ENCODE peak calls at places on chromosomes 16 and 17, in four cellular contexts. M is activated CD8-positive, alpha-beta memory T cell treated with anti-CD3 and anti-CD28 coated beads for 48 hours; I is CD8-positive, alpha-beta memory T cell; E is GF-D8. V is an unnamed sample.

GRCh38 chr16:81905277-81905676 is 106.0 kb downstream of the SDR42E1 start:
- DNase-seq in M (no peak), I (no peak), E (no peak), V (no peak)

GRCh38 chr16:89386786-89387185 is 103.6 kb downstream of the ANKRD11 start:
- DNase-seq in M (no peak), I (no peak), E (no peak), V (no peak)

GRCh38 chr16:53666816-53667415 is 36.7 kb downstream of the RPGRIP1L start:
- DNase-seq in M (no peak), I (no peak), E (no peak), V (no peak)

GRCh38 chr16:21162661-21163151 is 4.2 kb downstream of the LDAF1 start:
- DNase-seq in M (no peak), I (no peak), E (no peak), V (no peak)

GRCh38 chr17:30429155-30429554 is 48.1 kb upstream of the GOSR1 start:
- DNase-seq in M (no peak), I (no peak), E (no peak), V (no peak)

GRCh38 chr17:50813583-50813982 is 21.8 kb upstream of the WFIKKN2 start:
- DNase-seq in M (no peak), I (no peak), E (no peak), V (no peak)

GRCh38 chr17:41941158-41941557 is 10.7 kb downstream of the ODAD4 start:
- DNase-seq in M (no peak), I (no peak), E (no peak), V (no peak)

GRCh38 chr16:15874745-15875314 is 13.6 kb downstream of the CEP20 start:
- DNase-seq in M (no peak), I (no peak), E (no peak), V (no peak)

GRCh38 chr16:23514381-23515152 is 4.3 kb upstream of the GGA2 start:
- DNase-seq in M (no peak), I (no peak), E (peak), V (no peak)

GRCh38 chr16:68369697-68370096 is 58.9 kb downstream of the PRMT7 start:
- DNase-seq in M (no peak), I (no peak), E (peak), V (peak)

GRCh38 chr17:27549251-27549919 is 81.6 kb upstream of the LGALS9 start:
- DNase-seq in M (no peak), I (no peak), E (no peak), V (no peak)

GRCh38 chr16:4322121-4323035 is 6.5 kb downstream of the GLIS2 start:
- DNase-seq in M (no peak), I (no peak), E (no peak), V (no peak)

GRCh38 chr17:35640977-35641526 is 53.9 kb downstream of the AP2B1 start:
- DNase-seq in M (no peak), I (no peak), E (no peak), V (no peak)

GRCh38 chr16:1283296-1283695 is 26.1 kb upstream of the UBE2I start:
- DNase-seq in M (no peak), I (no peak), E (no peak), V (no peak)

GRCh38 chr16:58814348-58814801 is 80.3 kb upstream of the GOT2 start:
- DNase-seq in M (peak), I (peak), E (no peak), V (peak)

GRCh38 chr17:57552114-57552601 is 192.9 kb downstream of the CCDC182 start:
- DNase-seq in M (no peak), I (no peak), E (no peak), V (no peak)

GRCh38 chr16:70601576-70602575 is 44.5 kb upstream of the IL34 start:
- DNase-seq in M (no peak), I (no peak), E (no peak), V (no peak)

GRCh38 chr17:57587201-57587870 is 157.8 kb downstream of the CCDC182 start:
- DNase-seq in M (no peak), I (no peak), E (no peak), V (no peak)

GRCh38 chr17:73342057-73342522 is 30.3 kb upstream of the CDC42EP4 start:
- DNase-seq in M (no peak), I (no peak), E (no peak), V (no peak)

GRCh38 chr16:88309905-88310259 is 72.9 kb upstream of the ZNF469 start:
- DNase-seq in M (no peak), I (no peak), E (no peak), V (no peak)

GRCh38 chr17:75346906-75347305 is 57.7 kb upstream of the SLC25A19 start:
- DNase-seq in M (no peak), I (no peak), E (peak), V (no peak)

GRCh38 chr16:81738831-81739496 is 40.1 kb upstream of the PLCG2 start:
- DNase-seq in M (no peak), I (no peak), E (peak), V (peak)

GRCh38 chr17:71441098-71441497 is 679.7 kb upstream of the SOX9 start:
- DNase-seq in M (no peak), I (no peak), E (no peak), V (no peak)

GRCh38 chr17:35256629-35257028 is 13.8 kb downstream of the SLFN5 start:
- DNase-seq in M (no peak), I (no peak), E (no peak), V (no peak)

GRCh38 chr16:10665166-10665565 is 29.6 kb downstream of the TEKT5 start:
- DNase-seq in M (no peak), I (no peak), E (no peak), V (no peak)

GRCh38 chr17:10313037-10313672 is 59.7 kb downstream of the MYH13 start:
- DNase-seq in M (no peak), I (no peak), E (no peak), V (no peak)

GRCh38 chr17:29393451-29393850 is 3.3 kb downstream of the TAOK1 start:
- DNase-seq in M (no peak), I (no peak), E (no peak), V (peak)

GRCh38 chr17:32742686-32743538 is 134.0 kb downstream of the MYO1D start:
- DNase-seq in M (no peak), I (no peak), E (no peak), V (peak)

GRCh38 chr16:66020061-66020460 is 346.4 kb upstream of the CDH5 start:
- DNase-seq in M (no peak), I (no peak), E (no peak), V (no peak)

GRCh38 chr17:1709971-1710806 is at the start of gene TLCD2:
- DNase-seq in M (no peak), I (no peak), E (no peak), V (no peak)

GRCh38 chr17:27540300-27541105 is 84.3 kb downstream of the KSR1 start:
- DNase-seq in M (no peak), I (no peak), E (peak), V (peak)

GRCh38 chr16:85370881-85371651 is 242.1 kb upstream of the GSE1 start:
- DNase-seq in M (no peak), I (no peak), E (no peak), V (no peak)

GRCh38 chr17:8162232-8162996 is at the start of gene VAMP2:
- DNase-seq in M (peak), I (peak), E (no peak), V (peak)

GRCh38 chr16:17161034-17161433 is 309.7 kb downstream of the XYLT1 start:
- DNase-seq in M (no peak), I (no peak), E (no peak), V (no peak)

GRCh38 chr16:56729736-56730662 is at the start of gene NUP93:
- DNase-seq in M (peak), I (peak), E (peak), V (peak)

GRCh38 chr17:20073056-20073979 is 64.2 kb downstream of the SPECC1 start:
- DNase-seq in M (no peak), I (peak), E (peak), V (peak)

GRCh38 chr16:79430129-79430789 is 170.3 kb downstream of the MAF start:
- DNase-seq in M (no peak), I (no peak), E (no peak), V (no peak)